ENCODE peak calls at places on chromosome 17, in four cellular contexts. One of them, this sample, is unnamed.

GRCh38 chr17:59829217-59830006 is 63.3 kb downstream of the TUBD1 start:
- DNase-seq in choroid plexus epithelial cell: peak
- DNase-seq in heart right ventricle: no peak
- DNase-seq in cerebellar nuclear complex: no peak
- DNase-seq in this sample: no peak

GRCh38 chr17:6559753-6560215 is 3.4 kb upstream of the PITPNM3 start:
- DNase-seq in cerebellar nuclear complex: no peak
- DNase-seq in choroid plexus epithelial cell: no peak
- DNase-seq in heart right ventricle: no peak
- DNase-seq in this sample: no peak

GRCh38 chr17:64154321-64155089 is 24.6 kb upstream of the ERN1 start:
- DNase-seq in cerebellar nuclear complex: no peak
- DNase-seq in choroid plexus epithelial cell: peak
- DNase-seq in heart right ventricle: peak
- DNase-seq in this sample: no peak

GRCh38 chr17:73005360-73005759 is 87.1 kb downstream of the SLC39A11 start:
- DNase-seq in choroid plexus epithelial cell: no peak
- DNase-seq in heart right ventricle: no peak
- DNase-seq in cerebellar nuclear complex: no peak
- DNase-seq in this sample: no peak

GRCh38 chr17:72915631-72916081 is 176.8 kb downstream of the SLC39A11 start:
- DNase-seq in choroid plexus epithelial cell: no peak
- DNase-seq in cerebellar nuclear complex: no peak
- DNase-seq in heart right ventricle: no peak
- DNase-seq in this sample: no peak

GRCh38 chr17:68711858-68712257 is 110.7 kb upstream of the FAM20A start:
- DNase-seq in choroid plexus epithelial cell: peak
- DNase-seq in heart right ventricle: no peak
- DNase-seq in cerebellar nuclear complex: no peak
- DNase-seq in this sample: no peak

GRCh38 chr17:64178011-64178825 is 48.3 kb upstream of the ERN1 start:
- DNase-seq in choroid plexus epithelial cell: no peak
- DNase-seq in cerebellar nuclear complex: no peak
- DNase-seq in heart right ventricle: no peak
- DNase-seq in this sample: no peak

GRCh38 chr17:41474863-41475262 is 6.1 kb downstream of the KRT35 start:
- DNase-seq in heart right ventricle: no peak
- DNase-seq in choroid plexus epithelial cell: peak
- DNase-seq in cerebellar nuclear complex: no peak
- DNase-seq in this sample: no peak

GRCh38 chr17:67246648-67247415 is 1.8 kb upstream of the HELZ start:
- DNase-seq in choroid plexus epithelial cell: peak
- DNase-seq in cerebellar nuclear complex: no peak
- DNase-seq in heart right ventricle: no peak
- DNase-seq in this sample: peak

GRCh38 chr17:6924121-6924676 is 71.7 kb upstream of the ALOX12 start:
- DNase-seq in heart right ventricle: no peak
- DNase-seq in cerebellar nuclear complex: no peak
- DNase-seq in choroid plexus epithelial cell: peak
- DNase-seq in this sample: no peak

GRCh38 chr17:38656959-38657823 is 17.6 kb downstream of the EPOP start:
- DNase-seq in cerebellar nuclear complex: no peak
- DNase-seq in heart right ventricle: no peak
- DNase-seq in choroid plexus epithelial cell: no peak
- DNase-seq in this sample: no peak

GRCh38 chr17:19011581-19011980 is 7.0 kb upstream of the FAM83G start:
- DNase-seq in heart right ventricle: no peak
- DNase-seq in choroid plexus epithelial cell: no peak
- DNase-seq in cerebellar nuclear complex: no peak
- DNase-seq in this sample: no peak

GRCh38 chr17:200604-200985 is 19.1 kb upstream of the DOC2B start:
- DNase-seq in heart right ventricle: no peak
- DNase-seq in choroid plexus epithelial cell: no peak
- DNase-seq in cerebellar nuclear complex: no peak
- DNase-seq in this sample: no peak

GRCh38 chr17:4497101-4497824 is 1.4 kb upstream of the SPNS2 start:
- DNase-seq in cerebellar nuclear complex: no peak
- DNase-seq in choroid plexus epithelial cell: no peak
- DNase-seq in heart right ventricle: no peak
- DNase-seq in this sample: no peak

GRCh38 chr17:42675348-42675983 is 1.3 kb downstream of the PLEKHH3 start:
- DNase-seq in cerebellar nuclear complex: no peak
- DNase-seq in heart right ventricle: peak
- DNase-seq in choroid plexus epithelial cell: no peak
- DNase-seq in this sample: no peak

GRCh38 chr17:74200112-74200511 is 3.4 kb upstream of the RPL38 start:
- DNase-seq in choroid plexus epithelial cell: no peak
- DNase-seq in heart right ventricle: no peak
- DNase-seq in cerebellar nuclear complex: no peak
- DNase-seq in this sample: no peak

GRCh38 chr17:9942885-9943284 is 37.8 kb upstream of the RCVRN start:
- DNase-seq in cerebellar nuclear complex: no peak
- DNase-seq in heart right ventricle: no peak
- DNase-seq in choroid plexus epithelial cell: no peak
- DNase-seq in this sample: no peak

This sample was measured in ureter.